ENCODE peak calls at places on chromosomes 3 and 15, in six cellular contexts. One of them, this sample, is unnamed.

GRCh38 chr15:38259134-38259533 is 6.5 kb downstream of the SPRED1 start:
- DNase-seq in HepG2: no peak
- DNase-seq in GM12878: no peak
- DNase-seq in SK-N-SH: no peak
- DNase-seq in K562: no peak
- DNase-seq in H1: no peak
- DNase-seq in this sample: no peak

GRCh38 chr3:150699068-150699635 is 4.6 kb downstream of the ERICH6 start:
- DNase-seq in HepG2: peak
- DNase-seq in GM12878: no peak
- DNase-seq in SK-N-SH: no peak
- DNase-seq in K562: no peak
- DNase-seq in H1: no peak
- DNase-seq in this sample: no peak

GRCh38 chr3:139101396-139101795 is 56.7 kb upstream of the PRR23C start:
- DNase-seq in HepG2: no peak
- DNase-seq in GM12878: no peak
- DNase-seq in SK-N-SH: no peak
- DNase-seq in K562: no peak
- DNase-seq in H1: no peak
- DNase-seq in this sample: no peak

GRCh38 chr3:188558343-188559068 is 404.5 kb downstream of the LPP start:
- DNase-seq in HepG2: no peak
- DNase-seq in GM12878: no peak
- DNase-seq in SK-N-SH: no peak
- DNase-seq in K562: no peak
- DNase-seq in H1: no peak
- DNase-seq in this sample: no peak

GRCh38 chr15:34729056-34729455 is 25.7 kb downstream of the GJD2 start:
- DNase-seq in HepG2: no peak
- DNase-seq in GM12878: no peak
- DNase-seq in SK-N-SH: no peak
- DNase-seq in K562: no peak
- DNase-seq in H1: no peak
- DNase-seq in this sample: no peak

GRCh38 chr3:155292133-155292532 is 1.4 kb downstream of the STRIT1 start:
- DNase-seq in HepG2: peak
- DNase-seq in GM12878: no peak
- DNase-seq in SK-N-SH: no peak
- DNase-seq in K562: no peak
- DNase-seq in H1: no peak
- DNase-seq in this sample: no peak

GRCh38 chr3:149058199-149058598 is 28.1 kb downstream of the HLTF start:
- DNase-seq in HepG2: no peak
- DNase-seq in GM12878: no peak
- DNase-seq in SK-N-SH: no peak
- DNase-seq in K562: no peak
- DNase-seq in H1: no peak
- DNase-seq in this sample: no peak

GRCh38 chr3:148255981-148256969 is 441.4 kb upstream of the AGTR1 start:
- DNase-seq in HepG2: peak
- DNase-seq in GM12878: no peak
- DNase-seq in SK-N-SH: no peak
- DNase-seq in K562: no peak
- DNase-seq in H1: no peak
- DNase-seq in this sample: no peak

GRCh38 chr15:47736123-47736786 is 18.9 kb downstream of the SEMA6D start:
- DNase-seq in HepG2: no peak
- DNase-seq in GM12878: no peak
- DNase-seq in SK-N-SH: peak
- DNase-seq in K562: no peak
- DNase-seq in H1: no peak
- DNase-seq in this sample: no peak

GRCh38 chr3:105369501-105370371 is 3.0 kb downstream of the ALCAM start:
- DNase-seq in HepG2: peak
- DNase-seq in GM12878: peak
- DNase-seq in SK-N-SH: peak
- DNase-seq in K562: no peak
- DNase-seq in H1: no peak
- DNase-seq in this sample: no peak

GRCh38 chr15:89165677-89166076 is 55.7 kb downstream of the RLBP1 start:
- DNase-seq in HepG2: peak
- DNase-seq in GM12878: no peak
- DNase-seq in SK-N-SH: no peak
- DNase-seq in K562: no peak
- DNase-seq in H1: no peak
- DNase-seq in this sample: no peak

GRCh38 chr3:191809326-191809949 is 348.5 kb downstream of the PYDC2 start:
- DNase-seq in HepG2: peak
- DNase-seq in GM12878: no peak
- DNase-seq in SK-N-SH: no peak
- DNase-seq in K562: no peak
- DNase-seq in H1: peak
- DNase-seq in this sample: no peak
- TF ChIP-seq SIN3A in HepG2: no peak
- TF ChIP-seq SIN3A in GM12878: no peak
- TF ChIP-seq SIN3A in SK-N-SH: no peak
- TF ChIP-seq SIN3A in K562: no peak
- TF ChIP-seq SIN3A in H1: no peak
- TF ChIP-seq SIN3A in this sample: no peak

GRCh38 chr3:134327594-134327975 is 46.7 kb downstream of the AMOTL2 start:
- DNase-seq in HepG2: no peak
- DNase-seq in GM12878: no peak
- DNase-seq in SK-N-SH: no peak
- DNase-seq in K562: no peak
- DNase-seq in H1: no peak
- DNase-seq in this sample: no peak
- TF ChIP-seq JUND in HepG2: no peak
- TF ChIP-seq JUND in GM12878: no peak
- TF ChIP-seq JUND in SK-N-SH: peak
- TF ChIP-seq JUND in K562: no peak
- TF ChIP-seq JUND in H1: no peak
- TF ChIP-seq JUND in this sample: peak

GRCh38 chr15:41561777-41562145 is 2.7 kb downstream of the TYRO3 start:
- DNase-seq in HepG2: no peak
- DNase-seq in GM12878: no peak
- DNase-seq in SK-N-SH: no peak
- DNase-seq in K562: no peak
- DNase-seq in H1: no peak
- DNase-seq in this sample: no peak
- TF ChIP-seq MAX in HepG2: no peak
- TF ChIP-seq MAX in GM12878: no peak
- TF ChIP-seq MAX in SK-N-SH: no peak
- TF ChIP-seq MAX in K562: no peak
- TF ChIP-seq MAX in H1: no peak
- TF ChIP-seq MAX in this sample: no peak

GRCh38 chr15:56495050-56495449 is 30.1 kb upstream of the MNS1 start:
- DNase-seq in HepG2: no peak
- DNase-seq in GM12878: no peak
- DNase-seq in SK-N-SH: no peak
- DNase-seq in K562: no peak
- DNase-seq in H1: no peak
- DNase-seq in this sample: no peak
- TF ChIP-seq SIN3A in HepG2: no peak
- TF ChIP-seq SIN3A in GM12878: no peak
- TF ChIP-seq SIN3A in SK-N-SH: no peak
- TF ChIP-seq SIN3A in K562: no peak
- TF ChIP-seq SIN3A in H1: no peak
- TF ChIP-seq SIN3A in this sample: no peak

DNA sequence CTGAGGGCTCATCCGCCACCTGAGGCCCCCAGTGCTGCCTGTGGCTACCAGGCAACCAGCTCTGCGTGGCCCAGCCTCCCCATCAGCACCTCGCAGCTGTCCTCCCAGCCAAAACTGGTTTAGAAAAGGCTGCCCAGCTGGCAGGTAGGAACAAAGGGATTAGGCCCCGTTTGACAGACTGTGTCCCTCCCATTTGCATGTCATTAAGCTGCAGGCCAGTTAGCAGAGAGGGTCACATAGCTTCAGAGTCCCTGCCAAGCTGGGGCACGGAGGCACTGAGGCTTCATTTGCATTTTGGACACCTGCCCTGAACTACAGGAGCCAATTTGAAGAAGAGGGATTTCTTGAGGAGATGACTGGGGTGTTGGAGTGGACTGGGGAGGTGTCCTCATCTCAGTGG is 177.9 kb downstream of the TLE3 start:
- DNase-seq in HepG2: no peak
- DNase-seq in GM12878: no peak
- DNase-seq in SK-N-SH: no peak
- DNase-seq in K562: no peak
- DNase-seq in H1: no peak
- DNase-seq in this sample: no peak
- TF ChIP-seq JUND in HepG2: no peak
- TF ChIP-seq JUND in GM12878: no peak
- TF ChIP-seq JUND in SK-N-SH: no peak
- TF ChIP-seq JUND in K562: no peak
- TF ChIP-seq JUND in H1: no peak
- TF ChIP-seq JUND in this sample: no peak

GRCh38 chr15:76198456-76199105 is 112.7 kb downstream of the ETFA start:
- DNase-seq in HepG2: no peak
- DNase-seq in GM12878: no peak
- DNase-seq in SK-N-SH: no peak
- DNase-seq in K562: no peak
- DNase-seq in H1: no peak
- DNase-seq in this sample: no peak

GRCh38 chr15:76195506-76196285 is 115.6 kb downstream of the ETFA start:
- DNase-seq in HepG2: peak
- DNase-seq in GM12878: no peak
- DNase-seq in SK-N-SH: no peak
- DNase-seq in K562: no peak
- DNase-seq in H1: no peak
- DNase-seq in this sample: no peak

GRCh38 chr15:76197703-76198455 is 113.4 kb downstream of the ETFA start:
- DNase-seq in HepG2: no peak
- DNase-seq in GM12878: no peak
- DNase-seq in SK-N-SH: no peak
- DNase-seq in K562: no peak
- DNase-seq in H1: no peak
- DNase-seq in this sample: peak

GRCh38 chr15:76196949-76197315 is 114.3 kb downstream of the ETFA start:
- DNase-seq in HepG2: no peak
- DNase-seq in GM12878: no peak
- DNase-seq in SK-N-SH: peak
- DNase-seq in K562: no peak
- DNase-seq in H1: no peak
- DNase-seq in this sample: no peak

DNA sequence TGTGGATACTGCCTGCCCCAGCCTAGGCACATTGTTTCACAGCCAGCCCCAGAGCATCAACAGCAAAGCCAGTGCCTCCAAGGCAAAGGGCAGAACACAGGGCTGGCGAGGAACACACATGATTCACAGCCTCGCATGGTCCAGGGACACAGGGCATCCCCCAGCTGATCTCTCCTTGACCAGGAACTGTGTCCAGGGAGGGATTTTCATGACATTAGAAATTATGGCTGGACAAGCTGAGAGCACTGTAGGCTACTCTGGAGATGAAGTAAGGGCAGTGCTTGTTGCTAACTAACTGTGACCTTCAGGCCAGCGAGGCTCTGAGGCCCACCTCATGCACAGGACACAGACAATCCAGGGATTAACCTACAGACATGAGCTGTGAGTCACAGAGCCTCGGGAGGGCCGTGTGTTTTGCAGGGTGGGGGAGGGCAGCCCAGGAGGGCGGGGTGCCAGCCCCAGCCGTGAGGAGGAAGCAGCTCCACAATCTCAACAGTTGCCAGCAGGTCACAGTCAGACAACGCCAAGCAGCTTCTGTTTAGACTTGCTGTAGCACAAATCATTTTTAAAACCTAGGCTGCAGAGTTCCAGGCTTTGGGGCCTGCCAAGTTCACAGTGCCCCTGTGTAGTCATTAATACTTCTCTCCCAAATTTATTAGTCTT is 114.9 kb downstream of the ETFA start:
- DNase-seq in HepG2: peak
- DNase-seq in GM12878: no peak
- DNase-seq in SK-N-SH: peak
- DNase-seq in K562: peak
- DNase-seq in H1: no peak
- DNase-seq in this sample: peak
- TF ChIP-seq MAX in HepG2: peak
- TF ChIP-seq MAX in GM12878: no peak
- TF ChIP-seq MAX in SK-N-SH: peak
- TF ChIP-seq MAX in K562: peak
- TF ChIP-seq MAX in H1: no peak
- TF ChIP-seq MAX in this sample: no peak

This sample was measured in HCT116.